ENCODE peak calls at places on chromosomes 12 and 14, in four cellular contexts. One of them, this sample, is unnamed.

GRCh38 chr14:63045612-63046320 is 508 bp upstream of the KCNH5 start:
- DNase-seq in PC-9: no peak
- DNase-seq in prostate gland: no peak
- DNase-seq in dorsolateral prefrontal cortex: no peak
- DNase-seq in this sample: no peak

GRCh38 chr12:6552140-6552551 is 3.7 kb downstream of the IFFO1 start:
- DNase-seq in prostate gland: no peak
- DNase-seq in dorsolateral prefrontal cortex: no peak
- DNase-seq in PC-9: no peak
- DNase-seq in this sample: no peak

GRCh38 chr14:29637406-29637805 is 290.2 kb downstream of the PRKD1 start:
- DNase-seq in PC-9: no peak
- DNase-seq in dorsolateral prefrontal cortex: peak; percentile 73
- DNase-seq in prostate gland: peak; percentile 88
- DNase-seq in this sample: no peak

GRCh38 chr12:107684029-107684790 is 1.4 kb upstream of the PWP1 start:
- DNase-seq in dorsolateral prefrontal cortex: no peak
- DNase-seq in prostate gland: no peak
- DNase-seq in PC-9: no peak
- DNase-seq in this sample: no peak

GRCh38 chr12:122079532-122080081 is 1.1 kb downstream of the MLXIP start:
- DNase-seq in prostate gland: no peak
- DNase-seq in PC-9: no peak
- DNase-seq in dorsolateral prefrontal cortex: no peak
- DNase-seq in this sample: no peak

GRCh38 chr14:29865299-29865698 is 62.3 kb downstream of the PRKD1 start:
- DNase-seq in dorsolateral prefrontal cortex: no peak
- DNase-seq in PC-9: no peak
- DNase-seq in prostate gland: no peak
- DNase-seq in this sample: no peak

GRCh38 chr12:71432936-71433335 is 6.7 kb upstream of the LGR5 start:
- DNase-seq in prostate gland: no peak
- DNase-seq in PC-9: no peak
- DNase-seq in dorsolateral prefrontal cortex: no peak
- DNase-seq in this sample: no peak

GRCh38 chr12:19035552-19035951 is 94.0 kb upstream of the PLEKHA5 start:
- DNase-seq in PC-9: no peak
- DNase-seq in dorsolateral prefrontal cortex: no peak
- DNase-seq in prostate gland: no peak
- DNase-seq in this sample: no peak

GRCh38 chr14:34667007-34667406 is 37.1 kb upstream of the SNX6 start:
- DNase-seq in PC-9: no peak
- DNase-seq in prostate gland: no peak
- DNase-seq in dorsolateral prefrontal cortex: no peak
- DNase-seq in this sample: no peak

DNA sequence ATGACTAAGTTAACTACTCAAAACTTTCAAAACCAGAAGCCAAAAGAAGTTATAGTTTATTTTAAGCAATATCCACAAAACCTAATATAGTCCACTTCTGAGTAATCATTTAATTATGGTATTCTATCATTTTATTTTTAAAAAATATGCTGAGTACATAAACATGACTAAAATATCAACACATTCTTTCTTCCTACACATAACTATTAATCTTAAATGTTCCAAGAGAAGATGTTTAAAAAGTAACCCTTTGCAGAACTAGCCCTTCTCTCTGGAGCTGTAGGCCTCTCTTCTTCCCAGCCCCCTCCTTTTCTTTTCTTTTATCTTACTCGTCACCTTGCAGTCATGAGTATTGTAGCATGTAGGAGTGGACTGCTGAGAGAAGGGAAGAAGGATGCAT is 941.8 kb downstream of the NRXN3 start:
- DNase-seq in dorsolateral prefrontal cortex: no peak
- DNase-seq in PC-9: no peak
- DNase-seq in prostate gland: no peak
- DNase-seq in this sample: no peak
- H3K27ac ChIP-seq in dorsolateral prefrontal cortex: no peak overlapping the region
- H3K27ac ChIP-seq in PC-9: no peak overlapping the region
- H3K27ac ChIP-seq in prostate gland: no peak overlapping the region
- H3K27ac ChIP-seq in this sample: no peak overlapping the region

DNA sequence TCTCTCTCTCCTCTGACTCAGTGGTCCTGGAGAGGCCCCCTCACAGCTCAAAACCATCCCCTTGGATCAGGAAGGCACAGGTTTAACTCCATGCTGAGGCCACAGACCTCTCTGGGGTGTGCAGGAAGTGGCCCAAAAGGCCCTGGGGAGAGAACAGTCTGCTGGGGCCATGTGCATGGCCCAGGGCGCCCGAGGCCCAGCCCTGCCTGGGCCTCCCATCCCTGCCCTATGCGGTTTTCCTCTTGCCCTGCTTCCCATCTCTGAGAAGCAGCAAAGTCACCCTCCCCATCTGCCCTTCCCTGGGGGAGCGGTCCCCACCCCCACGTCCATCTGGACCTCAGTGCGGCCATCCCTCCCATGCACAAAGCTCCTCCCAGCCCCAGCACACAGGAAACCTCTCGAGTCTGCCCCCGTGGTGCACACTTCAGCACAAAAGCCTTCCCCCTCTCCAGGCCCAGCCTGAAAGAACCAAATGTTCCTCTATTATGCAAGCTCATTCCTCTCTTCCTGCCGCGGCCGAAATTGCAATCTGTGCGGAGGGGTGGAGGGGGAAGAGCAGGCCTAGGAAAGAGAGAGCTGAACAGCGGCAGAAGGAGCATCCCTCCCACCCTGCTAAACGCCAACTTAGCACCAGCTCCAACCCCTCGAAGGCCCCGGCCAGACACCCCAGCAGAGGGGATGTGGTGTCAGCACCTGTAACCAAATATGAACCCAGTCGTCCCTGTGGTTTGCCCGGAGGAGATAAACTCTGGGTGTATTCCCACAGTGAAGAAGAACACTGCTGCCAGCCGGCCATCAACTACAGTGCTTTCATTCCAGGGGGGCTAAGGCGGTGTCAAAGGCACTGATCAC is 108.5 kb downstream of the SCARB1 start:
- DNase-seq in PC-9: no peak
- DNase-seq in prostate gland: peak; percentile 72
- DNase-seq in dorsolateral prefrontal cortex: peak; percentile 90
- DNase-seq in this sample: no peak
- H3K27ac ChIP-seq in PC-9: no peak overlapping the region
- H3K27ac ChIP-seq in prostate gland: peak overlapping the region; percentile 78
- H3K27ac ChIP-seq in dorsolateral prefrontal cortex: peak overlapping the region; percentile 95
- H3K27ac ChIP-seq in this sample: no peak overlapping the region

GRCh38 chr12:47270782-47271664 is 191.3 kb upstream of the AMIGO2 start:
- DNase-seq in prostate gland: no peak
- DNase-seq in PC-9: peak; percentile 99
- DNase-seq in dorsolateral prefrontal cortex: no peak
- DNase-seq in this sample: peak; percentile 96

GRCh38 chr12:47274725-47275124 is 195.0 kb upstream of the AMIGO2 start:
- DNase-seq in PC-9: no peak
- DNase-seq in dorsolateral prefrontal cortex: no peak
- DNase-seq in prostate gland: no peak
- DNase-seq in this sample: no peak

GRCh38 chr12:47273191-47273626 is 193.4 kb upstream of the AMIGO2 start:
- DNase-seq in prostate gland: no peak
- DNase-seq in dorsolateral prefrontal cortex: no peak
- DNase-seq in PC-9: no peak
- DNase-seq in this sample: no peak

GRCh38 chr12:47272412-47273190 is 192.8 kb upstream of the AMIGO2 start:
- DNase-seq in prostate gland: no peak
- DNase-seq in PC-9: peak; percentile 50
- DNase-seq in dorsolateral prefrontal cortex: no peak
- DNase-seq in this sample: no peak

DNA sequence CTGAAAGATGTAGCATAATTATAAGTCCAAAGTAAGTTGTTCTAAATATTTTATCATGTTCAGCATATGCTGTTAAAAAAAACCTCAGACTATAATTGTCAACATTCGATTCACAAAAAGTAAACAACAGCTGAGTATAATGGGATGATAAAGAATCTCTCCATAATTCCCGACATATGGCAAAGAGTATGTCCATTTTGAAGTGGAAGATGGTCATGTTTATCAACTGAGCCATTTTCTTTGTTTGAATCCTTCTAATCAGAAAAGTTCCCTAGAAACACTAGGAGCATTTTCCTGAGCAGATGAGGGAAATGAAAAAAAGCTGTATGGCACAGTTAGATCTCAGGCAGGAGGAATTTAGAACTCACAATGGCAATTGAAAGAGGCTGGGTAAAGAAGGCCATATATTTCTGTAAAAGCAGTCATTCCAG is 192.1 kb upstream of the AMIGO2 start:
- DNase-seq in dorsolateral prefrontal cortex: no peak
- DNase-seq in PC-9: no peak
- DNase-seq in prostate gland: no peak
- DNase-seq in this sample: no peak
- H3K27ac ChIP-seq in dorsolateral prefrontal cortex: no peak overlapping the region
- H3K27ac ChIP-seq in PC-9: peak overlapping the region; percentile 100
- H3K27ac ChIP-seq in prostate gland: no peak overlapping the region
- H3K27ac ChIP-seq in this sample: peak overlapping the region; percentile 100

GRCh38 chr14:75450381-75451276 is 22.8 kb downstream of the JDP2 start:
- DNase-seq in dorsolateral prefrontal cortex: no peak
- DNase-seq in prostate gland: peak; percentile 84
- DNase-seq in PC-9: peak; percentile 95
- DNase-seq in this sample: peak; percentile 44

GRCh38 chr14:75453817-75454434 is 26.1 kb downstream of the JDP2 start:
- DNase-seq in prostate gland: no peak
- DNase-seq in dorsolateral prefrontal cortex: no peak
- DNase-seq in PC-9: no peak
- DNase-seq in this sample: no peak

GRCh38 chr14:75452900-75453816 is 25.3 kb downstream of the JDP2 start:
- DNase-seq in PC-9: peak; percentile 100
- DNase-seq in dorsolateral prefrontal cortex: no peak
- DNase-seq in prostate gland: peak; percentile 64
- DNase-seq in this sample: peak; percentile 74

GRCh38 chr14:75449703-75450102 is 21.9 kb downstream of the JDP2 start:
- DNase-seq in PC-9: peak; percentile 56
- DNase-seq in prostate gland: no peak
- DNase-seq in dorsolateral prefrontal cortex: no peak
- DNase-seq in this sample: no peak

GRCh38 chr14:75452324-75452723 is 24.5 kb downstream of the JDP2 start:
- DNase-seq in dorsolateral prefrontal cortex: no peak
- DNase-seq in PC-9: no peak
- DNase-seq in prostate gland: no peak
- DNase-seq in this sample: no peak
- H3K27ac ChIP-seq in dorsolateral prefrontal cortex: peak overlapping the region; percentile 45
- H3K27ac ChIP-seq in PC-9: peak overlapping the region; percentile 93
- H3K27ac ChIP-seq in prostate gland: peak overlapping the region; percentile 69
- H3K27ac ChIP-seq in this sample: peak overlapping the region; percentile 54

GRCh38 chr12:9867531-9867930 is 1.6 kb downstream of the CLEC2B start:
- DNase-seq in dorsolateral prefrontal cortex: no peak
- DNase-seq in PC-9: no peak
- DNase-seq in prostate gland: no peak
- DNase-seq in this sample: no peak

GRCh38 chr12:9868271-9868815 is 811 bp downstream of the CLEC2B start:
- DNase-seq in prostate gland: no peak
- DNase-seq in dorsolateral prefrontal cortex: no peak
- DNase-seq in PC-9: no peak
- DNase-seq in this sample: no peak

GRCh38 chr12:9869307-9870161 is at the start of gene CLEC2B:
- DNase-seq in prostate gland: no peak
- DNase-seq in dorsolateral prefrontal cortex: no peak
- DNase-seq in PC-9: peak; percentile 83
- DNase-seq in this sample: peak; percentile 86

GRCh38 chr12:9870311-9870866 is 1.2 kb upstream of the CLEC2B start:
- DNase-seq in PC-9: no peak
- DNase-seq in prostate gland: no peak
- DNase-seq in dorsolateral prefrontal cortex: no peak
- DNase-seq in this sample: no peak

GRCh38 chr12:9868951-9869306 is 225 bp downstream of the CLEC2B start:
- DNase-seq in PC-9: no peak
- DNase-seq in prostate gland: no peak
- DNase-seq in dorsolateral prefrontal cortex: no peak
- DNase-seq in this sample: no peak
- H3K27ac ChIP-seq in PC-9: peak overlapping the region; percentile 63
- H3K27ac ChIP-seq in prostate gland: peak overlapping the region; percentile 73
- H3K27ac ChIP-seq in dorsolateral prefrontal cortex: peak overlapping the region; percentile 80
- H3K27ac ChIP-seq in this sample: peak overlapping the region; percentile 88

DNA sequence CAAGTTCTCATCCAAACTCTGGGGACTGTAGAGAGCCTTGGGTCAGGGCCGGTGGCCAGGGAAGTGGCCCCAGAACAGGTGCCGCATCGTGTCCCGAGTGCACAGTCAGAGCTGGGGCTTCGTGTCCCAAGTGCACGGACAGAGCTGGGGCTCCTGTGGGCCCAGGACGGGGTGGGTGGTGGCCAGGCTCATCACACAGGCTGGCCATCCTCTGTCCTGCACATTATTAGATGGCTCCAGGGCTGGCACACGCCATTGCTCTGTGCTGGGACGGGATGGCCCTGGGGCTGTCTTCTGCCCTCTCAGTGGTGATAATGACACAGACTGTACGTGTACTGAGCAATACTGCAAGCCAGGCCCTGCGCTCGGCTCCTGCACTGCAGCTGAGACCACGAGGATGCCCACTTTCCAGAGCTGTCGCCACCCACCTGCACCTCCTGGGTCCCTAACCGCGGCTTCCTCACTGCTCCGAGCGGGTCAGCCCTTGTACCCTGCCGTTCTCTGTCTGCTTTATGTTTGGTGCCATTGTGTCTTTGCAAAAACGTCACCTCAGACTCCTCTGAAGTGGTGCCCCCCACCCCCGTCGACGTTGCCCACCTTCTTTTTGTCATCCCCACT is 1.9 kb downstream of the FBRSL1 start:
- DNase-seq in dorsolateral prefrontal cortex: no peak
- DNase-seq in PC-9: no peak
- DNase-seq in prostate gland: no peak
- DNase-seq in this sample: no peak
- H3K27ac ChIP-seq in dorsolateral prefrontal cortex: no peak overlapping the region
- H3K27ac ChIP-seq in PC-9: no peak overlapping the region
- H3K27ac ChIP-seq in prostate gland: peak overlapping the region; percentile 76
- H3K27ac ChIP-seq in this sample: no peak overlapping the region

GRCh38 chr14:69288001-69288771 is 28.2 kb downstream of the GALNT16 start:
- DNase-seq in prostate gland: no peak
- DNase-seq in PC-9: peak; percentile 34
- DNase-seq in dorsolateral prefrontal cortex: no peak
- DNase-seq in this sample: no peak

GRCh38 chr14:69291891-69292586 is 32.1 kb downstream of the GALNT16 start:
- DNase-seq in dorsolateral prefrontal cortex: no peak
- DNase-seq in PC-9: peak; percentile 34
- DNase-seq in prostate gland: no peak
- DNase-seq in this sample: no peak

GRCh38 chr14:69288956-69289705 is 29.2 kb downstream of the GALNT16 start:
- DNase-seq in PC-9: peak; percentile 25
- DNase-seq in prostate gland: no peak
- DNase-seq in dorsolateral prefrontal cortex: no peak
- DNase-seq in this sample: no peak

GRCh38 chr14:69289811-69290520 is 30.0 kb downstream of the GALNT16 start:
- DNase-seq in dorsolateral prefrontal cortex: no peak
- DNase-seq in PC-9: no peak
- DNase-seq in prostate gland: no peak
- DNase-seq in this sample: no peak

DNA sequence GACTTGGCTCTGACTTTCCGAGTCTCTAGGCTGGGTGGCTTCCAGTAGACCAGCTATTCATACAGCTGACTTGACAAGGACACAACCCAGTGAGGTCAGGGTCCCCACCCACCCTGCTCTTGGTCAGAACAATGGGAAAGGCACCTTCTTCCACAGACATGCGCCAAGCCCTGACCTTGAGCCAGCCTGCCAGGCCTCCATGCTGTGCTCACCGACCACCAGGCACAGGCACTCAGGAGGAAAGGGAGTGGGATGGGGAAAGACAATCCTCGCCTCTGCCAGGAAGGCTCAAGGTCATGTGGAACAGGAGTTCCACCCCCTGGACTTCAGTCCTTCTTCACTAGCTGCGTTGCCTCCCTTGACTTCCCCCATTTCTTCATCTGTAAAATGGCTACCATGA is 31.4 kb downstream of the GALNT16 start:
- DNase-seq in PC-9: peak; percentile 1
- DNase-seq in dorsolateral prefrontal cortex: no peak
- DNase-seq in prostate gland: no peak
- DNase-seq in this sample: no peak
- H3K27ac ChIP-seq in PC-9: no peak overlapping the region
- H3K27ac ChIP-seq in dorsolateral prefrontal cortex: no peak overlapping the region
- H3K27ac ChIP-seq in prostate gland: no peak overlapping the region
- H3K27ac ChIP-seq in this sample: no peak overlapping the region